ENCODE peak calls at places on chromosomes 1 and 21, in five cellular contexts. B is Daoy, H is dorsolateral prefrontal cortex, L is lower lobe of right lung, U is astrocyte of the cerebellum. R is an unnamed sample.

GRCh38 chr1:222634180-222635013 is 16.5 kb downstream of the MIA3 start:
- DNase-seq in U (peak), L (no peak), H (no peak), B (peak), R (peak)

GRCh38 chr1:110135268-110136065 is 14.8 kb upstream of the SLC6A17 start:
- DNase-seq in B (peak), H (no peak), U (no peak), L (no peak), R (no peak)

GRCh38 chr1:244992833-244993232 is 128.5 kb upstream of the HNRNPU start:
- DNase-seq in B (no peak), U (no peak), L (no peak), H (no peak), R (no peak)

GRCh38 chr1:193260056-193260750 is 73.8 kb upstream of the B3GALT2 start:
- DNase-seq in H (no peak), B (no peak), U (no peak), L (no peak), R (no peak)

GRCh38 chr1:149849947-149850360 is 49.4 kb upstream of the BOLA1 start:
- DNase-seq in L (no peak), H (no peak), U (no peak), B (no peak), R (no peak)

GRCh38 chr1:16186655-16187235 is 25.7 kb downstream of the ARHGEF19 start:
- DNase-seq in H (no peak), U (no peak), B (no peak), L (no peak), R (no peak)

GRCh38 chr1:176517484-176517883 is 54.5 kb downstream of the PAPPA2 start:
- DNase-seq in H (no peak), L (no peak), B (no peak), U (no peak), R (no peak)

GRCh38 chr21:41396452-41397107 is 29.5 kb upstream of the MX1 start:
- DNase-seq in B (no peak), L (peak), H (no peak), U (no peak), R (no peak)

GRCh38 chr1:226082959-226083302 is 20.4 kb downstream of the H3-3A start:
- DNase-seq in H (no peak), U (no peak), B (peak), L (peak), R (no peak)

GRCh38 chr1:36421649-36422048 is 23.9 kb upstream of the LSM10 start:
- DNase-seq in U (no peak), H (no peak), B (no peak), L (no peak), R (no peak)

GRCh38 chr1:93613895-93614294 is 67.7 kb downstream of the BCAR3 start:
- DNase-seq in L (no peak), B (no peak), U (no peak), H (no peak), R (no peak)

GRCh38 chr1:75796376-75797272 is at the start of gene MSH4:
- DNase-seq in L (no peak), B (peak), U (no peak), H (no peak), R (no peak)

GRCh38 chr1:246269466-246269865 is 237.6 kb downstream of the SMYD3 start:
- DNase-seq in H (no peak), U (no peak), B (no peak), L (no peak), R (no peak)